ENCODE peak calls at places on chromosomes 11 and 22, in five cellular contexts. M is SJSA1, I is HTR-8/SVneo, H is NCI-H460, J is EH. N is an unnamed sample.

GRCh38 chr11:19918302-19919049 is 205.8 kb downstream of the NAV2 start:
- DNase-seq in M (no peak), I (no peak), H (no peak), J (peak), N (no peak)

GRCh38 chr22:27799334-27800249 is 2.0 kb downstream of the MN1 start:
- DNase-seq in M (no peak), I (no peak), H (no peak), J (peak), N (no peak)

GRCh38 chr11:122230387-122230760 is 114.4 kb upstream of the BLID start:
- DNase-seq in M (no peak), I (no peak), H (no peak), J (peak), N (no peak)

GRCh38 chr11:115415939-115416338 is 88.3 kb downstream of the CADM1 start:
- DNase-seq in M (no peak), I (no peak), H (no peak), J (no peak), N (no peak)

GRCh38 chr11:35165416-35166368 is 26.7 kb downstream of the CD44 start:
- DNase-seq in M (no peak), I (no peak), H (no peak), J (peak), N (peak)

GRCh38 chr11:17273668-17274321 is 2.7 kb upstream of the NUCB2 start:
- DNase-seq in M (no peak), I (no peak), H (no peak), J (no peak), N (peak)

GRCh38 chr11:130088909-130089668 is 19.4 kb downstream of the APLP2 start:
- DNase-seq in M (no peak), I (no peak), H (no peak), J (no peak), N (peak)

GRCh38 chr11:86523738-86524602 is 148.4 kb downstream of the ME3 start:
- DNase-seq in M (peak), I (peak), H (peak), J (peak), N (peak)

GRCh38 chr11:130076774-130077481 is 7.2 kb downstream of the APLP2 start:
- DNase-seq in M (no peak), I (no peak), H (no peak), J (no peak), N (no peak)

GRCh38 chr11:110761994-110762393 is 49.8 kb upstream of the ARHGAP20 start:
- DNase-seq in M (no peak), I (no peak), H (no peak), J (no peak), N (no peak)

GRCh38 chr11:62602141-62603071 is 741 bp upstream of the MTA2 start:
- DNase-seq in M (no peak), I (no peak), H (no peak), J (peak), N (no peak)

GRCh38 chr22:32820131-32820882 is 18.8 kb downstream of the TIMP3 start:
- DNase-seq in M (no peak), I (no peak), H (no peak), J (no peak), N (peak)